ENCODE peak calls at places on chromosomes 12 and 14, in seven cellular contexts. J is GM23338, O is neural progenitor cell, Q is HCT116, A is GM23248, L is PC-3, Z is hepatocyte. F is an unnamed sample.

GRCh38 chr12:122830517-122831214 is 4.6 kb upstream of the HIP1R start:
- DNase-seq in J (no peak), O (no peak), Q (peak; percentile 87), A (peak; percentile 94), L (peak; percentile 96), Z (peak; percentile 48), F (no peak)

GRCh38 chr14:65173973-65174693 is 71.8 kb upstream of the MAX start:
- DNase-seq in J (peak; percentile 72), O (peak; percentile 81), Q (no peak), A (no peak), L (no peak), Z (no peak), F (no peak)

GRCh38 chr14:99562848-99563748 is 40.9 kb downstream of the CCDC85C start:
- DNase-seq in J (peak; percentile 96), O (peak; percentile 97), Q (no peak), A (peak; percentile 53), L (peak; percentile 87), Z (peak; percentile 90), F (no peak)

GRCh38 chr12:109744026-109744425 is 30.4 kb downstream of the FAM222A start:
- DNase-seq in J (no peak), O (no peak), Q (no peak), A (no peak), L (no peak), Z (no peak), F (no peak)

GRCh38 chr12:94020335-94020734 is 128.0 kb upstream of the PLXNC1 start:
- DNase-seq in J (no peak), O (no peak), Q (no peak), A (peak; percentile 48), L (no peak), Z (no peak), F (no peak)

GRCh38 chr12:109833307-109834189 is at the start of gene TRPV4:
- DNase-seq in J (peak; percentile 78), O (peak; percentile 82), Q (no peak), A (peak; percentile 67), L (peak; percentile 31), Z (peak; percentile 70), F (no peak)

GRCh38 chr12:4997939-4998338 is 45.7 kb upstream of the KCNA5 start:
- DNase-seq in J (no peak), O (no peak), Q (no peak), A (peak; percentile 96), L (peak; percentile 59), Z (peak; percentile 44), F (no peak)

GRCh38 chr12:128794661-128795529 is 28.9 kb downstream of the SLC15A4 start:
- DNase-seq in J (no peak), O (no peak), Q (no peak), A (no peak), L (no peak), Z (no peak), F (no peak)

DNA sequence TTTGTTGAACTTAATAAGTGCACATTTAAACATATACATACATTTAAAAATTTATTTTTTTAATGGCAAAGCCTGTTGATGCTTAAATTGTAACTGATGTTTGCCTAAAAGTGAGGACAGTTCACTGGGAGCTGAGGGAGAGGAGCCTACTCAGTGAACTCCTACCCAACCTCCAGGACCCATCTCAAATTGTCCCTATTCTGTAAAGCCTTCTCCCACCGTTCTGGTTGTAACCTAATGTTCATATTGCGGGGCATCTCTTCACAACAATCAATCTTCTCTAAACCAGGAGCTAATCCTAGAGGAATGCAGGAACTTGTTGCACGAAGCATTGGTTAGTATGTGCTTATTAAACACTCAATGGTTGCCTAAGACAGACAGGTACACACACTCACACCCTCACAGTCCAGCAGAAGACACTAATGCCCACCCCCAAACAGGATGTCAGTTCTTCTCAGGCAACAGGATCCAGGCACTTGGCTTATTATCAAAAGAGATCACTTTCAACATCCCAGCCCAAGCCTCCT is 1.8 kb downstream of the CLMN start:
- DNase-seq in J (no peak), O (no peak), Q (no peak), A (no peak), L (no peak), Z (no peak), F (no peak)
- TF ChIP-seq EZH2 in J (no peak), O (no peak), Q (no peak), A (no peak), L (no peak), Z (no peak), F (no peak)

GRCh38 chr12:68932123-68932700 is 759 bp downstream of the CPM start:
- DNase-seq in J (no peak), O (no peak), Q (no peak), A (no peak), L (peak; percentile 8), Z (no peak), F (no peak)
- TF ChIP-seq EZH2phosphoT487 in J (no peak), O (no peak), Q (no peak), A (no peak), L (no peak), Z (no peak), F (no peak)

GRCh38 chr14:79924583-79924982 is 286.7 kb downstream of the DIO2 start:
- DNase-seq in J (no peak), O (no peak), Q (no peak), A (no peak), L (no peak), Z (no peak), F (no peak)
- TF ChIP-seq EZH2 in J (no peak), O (no peak), Q (no peak), A (no peak), L (no peak), Z (no peak), F (no peak)

GRCh38 chr12:46304080-46304479 is 35.2 kb upstream of the SLC38A1 start:
- DNase-seq in J (no peak), O (no peak), Q (no peak), A (peak; percentile 3), L (no peak), Z (no peak), F (no peak)

GRCh38 chr12:46299846-46300245 is 31.0 kb upstream of the SLC38A1 start:
- DNase-seq in J (no peak), O (no peak), Q (no peak), A (no peak), L (no peak), Z (no peak), F (no peak)

GRCh38 chr12:46300906-46301305 is 32.1 kb upstream of the SLC38A1 start:
- DNase-seq in J (no peak), O (no peak), Q (no peak), A (no peak), L (no peak), Z (no peak), F (peak; percentile 20)

GRCh38 chr12:46303039-46303666 is 34.3 kb upstream of the SLC38A1 start:
- DNase-seq in J (peak; percentile 81), O (no peak), Q (peak; percentile 18), A (peak; percentile 53), L (peak; percentile 60), Z (peak; percentile 53), F (peak; percentile 36)
- TF ChIP-seq EZH2phosphoT487 in J (no peak), O (no peak), Q (no peak), A (no peak), L (no peak), Z (no peak), F (no peak)

DNA sequence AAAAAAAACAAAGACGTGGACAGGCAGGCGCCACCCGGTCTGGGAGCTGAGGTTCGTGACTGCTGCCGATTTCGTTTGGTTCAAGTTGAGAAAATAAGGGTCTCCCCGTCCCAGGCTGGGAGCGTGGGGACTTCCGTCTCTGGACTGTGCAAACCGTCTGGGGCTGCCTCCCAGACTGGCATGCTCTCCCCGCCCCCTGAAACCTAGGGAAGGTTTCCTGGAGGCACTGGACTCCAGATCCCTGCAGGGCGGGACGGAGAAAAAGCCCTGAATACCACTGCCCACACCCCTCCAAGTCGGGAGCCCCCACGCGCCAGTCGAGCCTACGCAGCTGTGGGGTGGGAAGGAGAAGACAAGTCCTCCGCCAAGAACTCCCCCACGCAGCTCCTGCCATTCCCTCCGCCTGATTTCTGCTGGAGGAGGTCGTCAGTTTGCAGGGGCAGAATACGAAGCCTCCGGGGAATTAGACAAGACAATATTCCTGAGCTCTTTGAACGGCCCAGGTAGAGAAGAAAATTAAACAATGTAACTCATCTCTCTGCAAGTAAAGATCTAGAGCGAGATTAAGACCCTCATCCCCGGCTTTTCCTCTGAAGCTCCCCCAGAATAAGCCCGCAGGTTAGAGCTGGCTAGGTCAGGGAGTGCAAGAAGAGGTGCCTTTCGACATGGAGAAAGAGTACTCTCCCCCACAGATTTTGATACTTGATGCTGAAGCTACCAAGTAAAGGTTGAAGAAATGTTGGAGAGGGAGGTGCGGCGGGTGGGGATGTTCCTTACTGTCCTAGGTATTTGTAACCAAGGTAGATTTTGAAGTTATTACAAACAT is 10.4 kb upstream of the HOXC13 start:
- DNase-seq in J (peak; percentile 24), O (no peak), Q (no peak), A (no peak), L (no peak), Z (no peak), F (no peak)
- TF ChIP-seq EZH2 in J (peak; percentile 95), O (peak; percentile 84), Q (no peak), A (peak; percentile 26), L (no peak), Z (peak; percentile 47), F (no peak)

GRCh38 chr14:66443158-66443695 is 42.9 kb upstream of the CCDC196 start:
- DNase-seq in J (no peak), O (no peak), Q (no peak), A (peak; percentile 1), L (peak; percentile 37), Z (no peak), F (no peak)
- TF ChIP-seq EZH2phosphoT487 in J (no peak), O (no peak), Q (no peak), A (no peak), L (no peak), Z (no peak), F (no peak)

GRCh38 chr12:2523317-2523716 is 271.5 kb upstream of the FKBP4 start:
- DNase-seq in J (no peak), O (no peak), Q (no peak), A (no peak), L (no peak), Z (no peak), F (no peak)
- TF ChIP-seq EZH2 in J (no peak), O (no peak), Q (no peak), A (no peak), L (no peak), Z (no peak), F (no peak)